ENCODE peak calls at places on chromosomes 4 and X, in eight cellular contexts. T is AG08395, X is AG09309, H is HT1080, A is T-helper 2 cell, E is fibroblast of lung, D is activated T-helper 1 cell treated with Interleukin-2 at 50 U/mL for 16 hours, J is HepG2. G is an unnamed sample.

GRCh38 chrX:139967300-139967699 is 2.0 kb upstream of the CXorf66 start:
- DNase-seq in X (no peak), D (no peak), J (peak), T (peak), H (peak), A (peak), E (peak), G (no peak)

GRCh38 chrX:51336584-51336983 is 4.0 kb downstream of the NUDT10 start:
- DNase-seq in H (peak), E (peak), D (no peak), J (peak), X (peak), A (peak), T (peak), G (peak)

GRCh38 chr4:39237179-39237578 is 54.9 kb downstream of the WDR19 start:
- DNase-seq in T (no peak), E (no peak), J (peak), D (no peak), A (no peak), X (no peak), H (peak), G (no peak)

GRCh38 chr4:147418206-147418605 is 62.7 kb upstream of the EDNRA start:
- DNase-seq in E (no peak), X (no peak), A (no peak), H (no peak), T (no peak), J (no peak), D (no peak), G (no peak)

GRCh38 chr4:88734403-88734949 is 36.8 kb upstream of the NAP1L5 start:
- DNase-seq in D (no peak), T (no peak), J (no peak), H (no peak), X (no peak), A (no peak), E (no peak), G (no peak)

GRCh38 chr4:39729557-39729956 is 31.6 kb downstream of the UBE2K start:
- DNase-seq in A (no peak), H (no peak), T (no peak), J (no peak), D (no peak), E (peak), X (no peak), G (no peak)

GRCh38 chrX:95382799-95383198 is 1301.8 kb upstream of the DIAPH2 start:
- DNase-seq in A (no peak), J (no peak), E (no peak), H (peak), D (no peak), X (no peak), T (no peak), G (no peak)

GRCh38 chr4:56200275-56200674 is 187.0 kb downstream of the AASDH start:
- DNase-seq in A (no peak), D (no peak), H (peak), E (no peak), T (no peak), X (no peak), J (no peak), G (no peak)

GRCh38 chr4:4488405-4489404 is 53.1 kb downstream of the STX18 start:
- DNase-seq in X (peak), A (peak), H (peak), D (peak), J (peak), T (peak), E (peak), G (peak)

GRCh38 chrX:13471269-13471668 is 98.1 kb upstream of the EGFL6 start:
- DNase-seq in H (no peak), D (no peak), J (no peak), E (no peak), X (no peak), A (no peak), T (no peak), G (no peak)

GRCh38 chr4:3469386-3470243 is 6.5 kb downstream of the DOK7 start:
- DNase-seq in J (no peak), T (no peak), H (no peak), A (no peak), D (no peak), X (no peak), E (no peak), G (no peak)

GRCh38 chrX:119669424-119670037 is 23.4 kb downstream of the SEPTIN6 start:
- DNase-seq in J (peak), X (no peak), A (no peak), T (no peak), D (no peak), H (no peak), E (peak), G (no peak)

GRCh38 chr4:139902328-139903217 is 237.0 kb downstream of the MGST2 start:
- DNase-seq in D (no peak), J (no peak), E (peak), A (no peak), H (no peak), T (peak), X (no peak), G (no peak)

GRCh38 chr4:7524841-7525240 is 90.1 kb upstream of the PSAPL1 start:
- DNase-seq in D (no peak), T (no peak), X (no peak), A (no peak), J (no peak), E (no peak), H (no peak), G (no peak)

GRCh38 chr4:173025131-173025530 is 143.5 kb upstream of the GALNT7 start:
- DNase-seq in E (peak), D (no peak), J (peak), A (peak), X (peak), H (peak), T (peak), G (no peak)

GRCh38 chr4:185912779-185913178 is 100.8 kb upstream of the SORBS2 start:
- DNase-seq in H (no peak), A (no peak), D (no peak), T (peak), X (peak), E (no peak), J (no peak), G (no peak)

GRCh38 chrX:115367455-115367854 is 77.9 kb downstream of the LUZP4 start:
- DNase-seq in X (peak), A (no peak), J (no peak), D (no peak), T (peak), H (peak), E (no peak), G (no peak)

GRCh38 chrX:118117069-118117405 is 427 bp upstream of the KLHL13 start:
- DNase-seq in T (peak), E (no peak), J (no peak), A (peak), X (no peak), D (no peak), H (no peak), G (no peak)

GRCh38 chr4:2829321-2829932 is 14.2 kb upstream of the ADD1 start:
- DNase-seq in J (no peak), X (no peak), D (no peak), A (no peak), T (no peak), E (no peak), H (no peak), G (no peak)

GRCh38 chr4:17168571-17168970 is 270.1 kb upstream of the LDB2 start:
- DNase-seq in H (peak), T (peak), E (peak), J (no peak), D (no peak), X (peak), A (no peak), G (no peak)

GRCh38 chr4:151199496-151200190 is 77.3 kb upstream of the PRSS48 start:
- DNase-seq in A (no peak), J (peak), D (no peak), X (no peak), E (no peak), H (no peak), T (peak), G (no peak)

GRCh38 chr4:39706334-39706733 is 8.4 kb downstream of the UBE2K start:
- DNase-seq in A (no peak), X (peak), H (peak), E (peak), J (peak), T (peak), D (no peak), G (no peak)

GRCh38 chrX:153448556-153449280 is 2.9 kb upstream of the TREX2 start:
- DNase-seq in A (no peak), T (no peak), H (no peak), J (no peak), X (no peak), E (no peak), D (no peak), G (no peak)

GRCh38 chrX:148380614-148381561 is 119.5 kb upstream of the AFF2 start:
- DNase-seq in D (no peak), J (no peak), A (peak), H (peak), X (no peak), T (no peak), E (no peak), G (no peak)

GRCh38 chr4:1379801-1380331 is 26.4 kb downstream of the NKX1-1 start:
- DNase-seq in E (no peak), X (no peak), A (no peak), J (no peak), H (no peak), D (no peak), T (no peak), G (no peak)

GRCh38 chr4:151952711-151953254 is 192.0 kb upstream of the GATB start:
- DNase-seq in D (no peak), T (no peak), E (no peak), X (no peak), H (no peak), J (no peak), A (no peak), G (no peak)

GRCh38 chr4:5575941-5576340 is 132.4 kb downstream of the EVC2 start:
- DNase-seq in D (no peak), X (no peak), J (no peak), H (no peak), E (no peak), T (no peak), A (no peak), G (no peak)

GRCh38 chr4:108328033-108328732 is 159.5 kb upstream of the LEF1 start:
- DNase-seq in E (no peak), J (no peak), D (no peak), X (no peak), T (no peak), A (no peak), H (no peak), G (no peak)

GRCh38 chrX:154738013-154738738 is 12.7 kb downstream of the GAB3 start:
- DNase-seq in D (no peak), X (no peak), E (peak), T (peak), J (no peak), H (peak), A (peak), G (no peak)

GRCh38 chrX:19840899-19841648 is 46.3 kb downstream of the SH3KBP1 start:
- DNase-seq in A (peak), J (peak), X (no peak), D (no peak), E (no peak), H (no peak), T (no peak), G (peak)

GRCh38 chr4:117983541-117984451 is 50.5 kb upstream of the NDST3 start:
- DNase-seq in H (peak), T (no peak), J (no peak), A (no peak), E (no peak), X (no peak), D (no peak), G (no peak)

GRCh38 chr4:3790006-3790561 is 23.9 kb downstream of the ADRA2C start:
- DNase-seq in E (no peak), T (no peak), A (no peak), H (no peak), D (no peak), X (no peak), J (no peak), G (no peak)

GRCh38 chrX:100872161-100872560 is 2.0 kb downstream of the NOX1 start:
- DNase-seq in E (peak), H (no peak), A (no peak), D (no peak), X (no peak), T (no peak), J (no peak), G (no peak)

GRCh38 chrX:154082396-154083133 is 15.0 kb downstream of the MECP2 start:
- DNase-seq in X (no peak), E (peak), H (peak), A (no peak), J (no peak), D (no peak), T (peak), G (no peak)

GRCh38 chr4:117326091-117326490 is 240.7 kb upstream of the TRAM1L1 start:
- DNase-seq in A (no peak), E (no peak), H (no peak), X (no peak), J (no peak), D (no peak), T (no peak), G (no peak)

G was measured in CD4-positive, alpha-beta T cell.